ENCODE peak calls at places on chromosomes 13 and 19, in ten cellular contexts. R, X, I, B, V, J, T, K, A and W are unnamed samples.

GRCh38 chr19:40341601-40342482 is 6.4 kb downstream of the C19orf47 start:
- DNase-seq in R (no peak), X (peak), I (no peak), B (no peak), V (no peak), J (peak), T (no peak), K (no peak), A (no peak), W (no peak)

GRCh38 chr13:66430266-66430665 is 799.9 kb downstream of the PCDH9 start:
- DNase-seq in R (no peak), X (no peak), I (no peak), B (no peak), V (no peak), J (no peak), T (peak), K (peak), A (no peak), W (no peak)

GRCh38 chr19:3179739-3180293 is 1.2 kb downstream of the S1PR4 start:
- DNase-seq in R (no peak), X (no peak), I (no peak), B (peak), V (no peak), J (peak), T (no peak), K (no peak), A (no peak), W (no peak)

GRCh38 chr19:48807590-48808308 is 3.1 kb downstream of the BCAT2 start:
- DNase-seq in R (no peak), X (no peak), I (no peak), B (no peak), V (no peak), J (no peak), T (no peak), K (no peak), A (no peak), W (no peak)

GRCh38 chr13:98922306-98922705 is 55.6 kb downstream of the DOCK9 start:
- DNase-seq in R (no peak), X (no peak), I (no peak), B (no peak), V (no peak), J (no peak), T (no peak), K (no peak), A (no peak), W (no peak)

GRCh38 chr13:36329355-36329754 is 16.8 kb downstream of the SPART start:
- DNase-seq in R (no peak), X (no peak), I (no peak), B (no peak), V (no peak), J (no peak), T (peak), K (peak), A (no peak), W (no peak)

GRCh38 chr19:4066176-4066606 is 508 bp downstream of the ZBTB7A start:
- DNase-seq in R (peak), X (no peak), I (no peak), B (no peak), V (no peak), J (peak), T (no peak), K (no peak), A (peak), W (no peak)

GRCh38 chr13:44451109-44451508 is 77.5 kb downstream of the SERP2 start:
- DNase-seq in R (no peak), X (no peak), I (no peak), B (no peak), V (no peak), J (no peak), T (peak), K (no peak), A (no peak), W (no peak)

GRCh38 chr19:52070496-52070895 is 21.9 kb upstream of the ZNF432 start:
- DNase-seq in R (no peak), X (no peak), I (no peak), B (no peak), V (peak), J (no peak), T (peak), K (peak), A (no peak), W (peak)

GRCh38 chr19:46985532-46986415 is 33.9 kb upstream of the NPAS1 start:
- DNase-seq in R (no peak), X (no peak), I (no peak), B (no peak), V (no peak), J (no peak), T (no peak), K (no peak), A (no peak), W (no peak)

GRCh38 chr19:16587031-16588023 is 15.1 kb upstream of the SLC35E1 start:
- DNase-seq in R (no peak), X (peak), I (no peak), B (peak), V (peak), J (no peak), T (peak), K (peak), A (no peak), W (peak)

GRCh38 chr13:19713186-19713965 is 69.4 kb downstream of the PSPC1 start:
- DNase-seq in R (no peak), X (peak), I (no peak), B (peak), V (peak), J (no peak), T (peak), K (peak), A (no peak), W (peak)

GRCh38 chr19:39406656-39407393 is at the start of gene ZFP36:
- DNase-seq in R (peak), X (peak), I (peak), B (peak), V (peak), J (peak), T (peak), K (peak), A (peak), W (peak)

GRCh38 chr19:13053761-13054604 is 48.7 kb downstream of the LYL1 start:
- DNase-seq in R (peak), X (peak), I (no peak), B (no peak), V (peak), J (peak), T (peak), K (peak), A (peak), W (peak)

GRCh38 chr19:47514151-47514868 is 553 bp downstream of the NAPA start:
- DNase-seq in R (peak), X (no peak), I (no peak), B (no peak), V (no peak), J (no peak), T (no peak), K (no peak), A (peak), W (no peak)

GRCh38 chr19:8487137-8487851 is 15.1 kb downstream of the PRAM1 start:
- DNase-seq in R (no peak), X (no peak), I (no peak), B (no peak), V (no peak), J (no peak), T (no peak), K (no peak), A (no peak), W (no peak)

GRCh38 chr13:37685206-37685605 is 86.6 kb upstream of the POSTN start:
- DNase-seq in R (no peak), X (no peak), I (no peak), B (no peak), V (no peak), J (no peak), T (peak), K (no peak), A (no peak), W (no peak)

GRCh38 chr13:113647351-113648217 is 10.4 kb downstream of the ATP4B start:
- DNase-seq in R (peak), X (peak), I (peak), B (no peak), V (no peak), J (peak), T (no peak), K (peak), A (peak), W (peak)

GRCh38 chr19:12872941-12873890 is 8.0 kb downstream of the DNASE2 start:
- DNase-seq in R (peak), X (peak), I (no peak), B (no peak), V (peak), J (peak), T (peak), K (peak), A (no peak), W (peak)

GRCh38 chr19:6737873-6738725 is 719 bp upstream of the GPR108 start:
- DNase-seq in R (peak), X (peak), I (no peak), B (peak), V (peak), J (peak), T (peak), K (peak), A (peak), W (peak)

GRCh38 chr13:33636955-33637670 is 180.8 kb upstream of the RFC3 start:
- DNase-seq in R (no peak), X (no peak), I (no peak), B (no peak), V (no peak), J (no peak), T (peak), K (peak), A (no peak), W (peak)

GRCh38 chr13:114101831-114102520 is 30.4 kb downstream of the RASA3 start:
- DNase-seq in R (peak), X (no peak), I (no peak), B (no peak), V (no peak), J (peak), T (no peak), K (no peak), A (peak), W (no peak)

GRCh38 chr19:29806098-29806866 is 5.5 kb upstream of the CCNE1 start:
- DNase-seq in R (no peak), X (peak), I (no peak), B (no peak), V (peak), J (peak), T (peak), K (peak), A (peak), W (no peak)

GRCh38 chr19:29267701-29268100 is 54.8 kb upstream of the UQCRFS1 start:
- DNase-seq in R (no peak), X (no peak), I (no peak), B (no peak), V (no peak), J (no peak), T (no peak), K (no peak), A (no peak), W (no peak)

GRCh38 chr13:64397699-64398098 is 2832.4 kb downstream of the PCDH9 start:
- DNase-seq in R (no peak), X (peak), I (no peak), B (no peak), V (peak), J (no peak), T (peak), K (no peak), A (no peak), W (no peak)

GRCh38 chr19:14091086-14091884 is 734 bp upstream of the SAMD1 start:
- DNase-seq in R (no peak), X (peak), I (no peak), B (peak), V (peak), J (peak), T (peak), K (peak), A (no peak), W (peak)

GRCh38 chr13:21034602-21035190 is 26.7 kb downstream of the LATS2 start:
- DNase-seq in R (no peak), X (no peak), I (no peak), B (no peak), V (peak), J (no peak), T (no peak), K (peak), A (peak), W (no peak)

GRCh38 chr19:39372941-39373340 is 18.0 kb downstream of the PAF1 start:
- DNase-seq in R (no peak), X (peak), I (no peak), B (no peak), V (no peak), J (no peak), T (peak), K (peak), A (no peak), W (no peak)

DNA sequence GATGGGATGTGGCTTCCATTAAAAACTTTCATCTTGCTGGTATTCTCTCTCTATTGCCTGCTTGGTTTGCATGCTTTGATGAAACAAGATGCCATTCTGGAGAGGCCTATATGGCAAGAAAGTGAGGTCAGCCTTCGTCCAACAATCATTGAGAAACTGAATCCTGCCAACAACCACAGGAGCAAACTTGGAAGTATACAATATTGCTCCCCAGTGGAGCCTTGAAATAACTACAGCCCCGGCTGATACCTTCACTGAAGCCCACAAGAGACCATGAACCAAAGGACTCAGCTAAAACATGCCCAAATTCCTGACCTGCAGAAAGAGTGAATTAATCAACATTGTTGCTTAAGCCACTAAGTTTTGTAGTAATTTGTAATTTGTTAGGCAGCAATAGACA is 82.5 kb upstream of the FGF14 start:
- DNase-seq in R (no peak), X (no peak), I (no peak), B (no peak), V (peak), J (no peak), T (peak), K (peak), A (no peak), W (peak)
- TF ChIP-seq CTCF in R (no peak), X (no peak), I (no peak), B (no peak), V (peak), J (no peak), T (no peak), K (peak), A (no peak), W (peak)

GRCh38 chr19:35901055-35901644 is 810 bp upstream of the NFKBID start:
- DNase-seq in R (no peak), X (peak), I (no peak), B (no peak), V (peak), J (no peak), T (peak), K (peak), A (no peak), W (no peak)

GRCh38 chr19:35904312-35905068 is 2.2 kb downstream of the HCST start:
- DNase-seq in R (no peak), X (no peak), I (no peak), B (no peak), V (no peak), J (no peak), T (no peak), K (no peak), A (no peak), W (no peak)

GRCh38 chr19:35901854-35902661 is at the start of gene HCST:
- DNase-seq in R (no peak), X (peak), I (no peak), B (peak), V (no peak), J (no peak), T (peak), K (peak), A (no peak), W (peak)

GRCh38 chr19:35903550-35904179 is 1.3 kb downstream of the HCST start:
- DNase-seq in R (peak), X (peak), I (peak), B (peak), V (peak), J (peak), T (peak), K (peak), A (peak), W (peak)

GRCh38 chr19:35902870-35903475 is 644 bp downstream of the HCST start:
- DNase-seq in R (no peak), X (no peak), I (no peak), B (no peak), V (no peak), J (no peak), T (no peak), K (no peak), A (no peak), W (no peak)
- H3K4me3 ChIP-seq in R (no peak), X (peak), I (peak), B (peak), V (peak), J (no peak), T (no peak), K (peak), A (peak), W (no peak)

GRCh38 chr19:42942187-42942789 is 5.3 kb upstream of the PSG7 start:
- DNase-seq in R (no peak), X (peak), I (no peak), B (no peak), V (no peak), J (no peak), T (peak), K (peak), A (no peak), W (peak)
- TF ChIP-seq CTCF in R (no peak), X (peak), I (peak), B (peak), V (peak), J (no peak), T (peak), K (peak), A (no peak), W (peak)

DNA sequence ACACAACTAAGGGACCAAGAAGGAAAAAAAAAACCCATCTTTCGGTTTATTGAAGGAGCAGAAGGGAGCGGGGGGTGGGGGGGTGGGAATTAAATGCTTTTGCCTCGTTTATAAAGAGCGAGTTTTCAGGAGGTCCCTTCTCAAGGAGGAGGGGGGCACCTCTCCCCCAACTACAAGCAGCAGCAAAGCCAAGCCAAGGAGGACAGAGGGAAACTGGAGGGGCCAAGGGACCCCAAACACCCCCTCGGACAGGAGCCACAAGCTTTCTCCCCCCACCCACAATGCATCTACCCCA is 2.4 kb downstream of the IRF2BP1 start:
- DNase-seq in R (no peak), X (no peak), I (no peak), B (no peak), V (no peak), J (no peak), T (no peak), K (no peak), A (no peak), W (no peak)
- H3K4me3 ChIP-seq in R (no peak), X (peak), I (peak), B (no peak), V (no peak), J (no peak), T (no peak), K (no peak), A (peak), W (no peak)

GRCh38 chr13:24605923-24606372 is 74.3 kb upstream of the ATP12A start:
- DNase-seq in R (no peak), X (peak), I (no peak), B (peak), V (peak), J (no peak), T (peak), K (peak), A (no peak), W (peak)
- TF ChIP-seq CTCF in R (no peak), X (peak), I (no peak), B (peak), V (peak), J (no peak), T (peak), K (peak), A (no peak), W (peak)

DNA sequence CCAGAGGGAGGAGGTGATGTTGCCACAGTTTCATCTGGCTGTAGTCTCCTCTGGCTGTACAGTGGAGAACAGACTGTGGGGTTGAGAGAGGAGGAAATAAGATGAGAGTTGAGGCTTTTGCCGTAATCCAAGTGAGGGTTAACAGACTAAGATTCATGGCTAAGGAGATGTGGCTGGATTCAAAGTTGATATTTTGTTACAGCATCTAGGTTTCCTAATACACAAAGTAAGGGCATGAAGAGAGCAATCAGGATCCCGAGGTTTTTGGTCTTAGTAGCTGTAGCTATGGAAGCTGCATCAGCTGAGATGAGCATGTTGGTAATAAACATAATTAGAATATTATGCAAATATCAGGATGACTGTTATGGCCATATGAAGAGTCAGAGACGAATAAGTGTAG is 1.4 kb downstream of the ZNF776 start:
- DNase-seq in R (no peak), X (no peak), I (no peak), B (no peak), V (no peak), J (no peak), T (no peak), K (no peak), A (no peak), W (no peak)
- H3K4me3 ChIP-seq in R (no peak), X (peak), I (peak), B (peak), V (no peak), J (no peak), T (peak), K (peak), A (peak), W (peak)

GRCh38 chr19:10514211-10515145 is 2.8 kb downstream of the S1PR5 start:
- DNase-seq in R (no peak), X (no peak), I (no peak), B (no peak), V (no peak), J (no peak), T (no peak), K (no peak), A (no peak), W (no peak)
- TF ChIP-seq CTCF in R (no peak), X (no peak), I (no peak), B (no peak), V (no peak), J (no peak), T (no peak), K (no peak), A (no peak), W (no peak)

DNA sequence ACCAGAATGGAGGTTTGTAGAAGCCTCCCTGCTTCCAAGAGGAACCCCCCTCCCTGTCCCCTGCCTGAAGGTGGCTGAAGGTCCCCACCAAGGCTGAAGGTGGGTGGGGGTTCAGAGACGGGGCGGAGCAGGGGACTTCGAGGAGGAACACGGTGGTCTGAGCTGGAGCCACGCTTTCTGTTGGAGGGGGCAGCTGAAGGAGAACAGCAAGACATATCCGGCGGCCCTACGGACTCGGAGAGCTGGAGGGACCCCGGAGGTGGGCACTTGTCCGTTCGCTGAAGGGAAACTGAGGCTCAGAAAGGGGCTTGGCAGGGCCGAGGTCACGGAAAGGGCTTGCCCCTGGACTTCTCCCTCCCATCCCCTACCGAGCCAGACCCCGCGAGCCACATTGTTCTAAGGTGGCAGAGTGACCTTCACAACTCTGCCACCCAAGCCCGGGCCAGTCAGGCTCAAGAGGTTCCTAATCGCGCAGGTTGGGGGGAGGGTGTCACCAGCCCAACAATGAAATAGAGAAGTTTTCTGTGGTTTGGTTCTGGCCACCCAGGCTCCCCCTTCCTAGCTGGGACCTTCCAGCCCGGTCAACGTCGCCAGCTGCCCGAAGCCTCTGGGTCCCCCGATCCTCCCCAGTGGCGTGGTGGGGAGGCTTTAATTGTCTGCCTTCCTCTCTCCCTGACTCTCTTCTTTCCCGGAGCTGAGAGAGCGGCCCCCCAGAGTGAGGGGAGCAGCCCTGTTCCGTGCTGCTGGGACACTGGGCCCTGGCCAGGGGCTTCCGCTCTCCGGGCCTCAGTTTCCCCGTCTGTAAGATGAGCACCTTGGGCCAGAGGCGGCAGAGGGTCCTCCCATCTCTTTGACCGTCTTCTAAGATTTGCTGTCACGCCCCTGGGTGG is 15.5 kb upstream of the KCNN1 start:
- DNase-seq in R (no peak), X (no peak), I (no peak), B (no peak), V (no peak), J (no peak), T (no peak), K (no peak), A (no peak), W (no peak)
- H3K4me3 ChIP-seq in R (no peak), X (no peak), I (peak), B (peak), V (no peak), J (no peak), T (no peak), K (no peak), A (no peak), W (no peak)